ENCODE peak calls at places on chromosome 11, in seven cellular contexts. P is HCT116, V is SK-N-SH, J is breast epithelium, D is GM23338, E is K562, N is GM12891. U is an unnamed sample.

GRCh38 chr11:127843483-127844396 is 743.6 kb downstream of the ETS1 start:
- DNase-seq in P (no peak), V (peak; percentile 68), J (peak; percentile 25), D (peak; percentile 94), E (peak; percentile 17), N (peak; percentile 16), U (peak; percentile 54)

GRCh38 chr11:106127604-106128003 is 50.1 kb downstream of the AASDHPPT start:
- DNase-seq in P (no peak), V (no peak), J (no peak), D (no peak), E (no peak), N (no peak), U (no peak)

GRCh38 chr11:128437137-128437536 is 150.2 kb downstream of the ETS1 start:
- DNase-seq in P (no peak), V (no peak), J (no peak), D (no peak), E (no peak), N (no peak), U (peak; percentile 82)

GRCh38 chr11:8068605-8069221 is 12.3 kb upstream of the TUB start:
- DNase-seq in P (no peak), V (peak; percentile 70), J (no peak), D (no peak), E (peak; percentile 45), N (no peak), U (peak; percentile 56)

GRCh38 chr11:109963101-109963500 is 130.1 kb upstream of the ZC3H12C start:
- DNase-seq in P (no peak), V (no peak), J (no peak), D (no peak), E (no peak), N (no peak), U (no peak)

GRCh38 chr11:118856314-118856713 is 27.4 kb upstream of the CXCR5 start:
- DNase-seq in P (no peak), V (no peak), J (no peak), D (no peak), E (no peak), N (no peak), U (no peak)

GRCh38 chr11:46389450-46390330 is 1.9 kb downstream of the CHRM4 start:
- DNase-seq in P (peak; percentile 54), V (peak; percentile 95), J (no peak), D (peak; percentile 93), E (peak; percentile 61), N (peak; percentile 89), U (peak; percentile 77)

GRCh38 chr11:66311965-66312548 is 4.8 kb downstream of the CD248 start:
- DNase-seq in P (peak; percentile 95), V (peak; percentile 88), J (peak; percentile 92), D (peak; percentile 94), E (peak; percentile 90), N (peak; percentile 90), U (peak; percentile 94)

GRCh38 chr11:128628686-128629085 is 41.3 kb upstream of the ETS1 start:
- DNase-seq in P (no peak), V (no peak), J (no peak), D (no peak), E (no peak), N (no peak), U (no peak)

GRCh38 chr11:33476945-33477584 is 219.9 kb downstream of the HIPK3 start:
- DNase-seq in P (no peak), V (no peak), J (no peak), D (no peak), E (no peak), N (no peak), U (no peak)

GRCh38 chr11:32333335-32333991 is 101.9 kb downstream of the WT1 start:
- DNase-seq in P (no peak), V (peak; percentile 56), J (peak; percentile 19), D (peak; percentile 81), E (no peak), N (peak; percentile 25), U (peak; percentile 28)

GRCh38 chr11:70002433-70002832 is 75.7 kb upstream of the ANO1 start:
- DNase-seq in P (no peak), V (no peak), J (no peak), D (no peak), E (no peak), N (no peak), U (no peak)

GRCh38 chr11:88508808-88509581 is 171.5 kb upstream of the CTSC start:
- DNase-seq in P (no peak), V (peak; percentile 36), J (no peak), D (peak; percentile 74), E (no peak), N (peak; percentile 44), U (peak; percentile 57)

DNA sequence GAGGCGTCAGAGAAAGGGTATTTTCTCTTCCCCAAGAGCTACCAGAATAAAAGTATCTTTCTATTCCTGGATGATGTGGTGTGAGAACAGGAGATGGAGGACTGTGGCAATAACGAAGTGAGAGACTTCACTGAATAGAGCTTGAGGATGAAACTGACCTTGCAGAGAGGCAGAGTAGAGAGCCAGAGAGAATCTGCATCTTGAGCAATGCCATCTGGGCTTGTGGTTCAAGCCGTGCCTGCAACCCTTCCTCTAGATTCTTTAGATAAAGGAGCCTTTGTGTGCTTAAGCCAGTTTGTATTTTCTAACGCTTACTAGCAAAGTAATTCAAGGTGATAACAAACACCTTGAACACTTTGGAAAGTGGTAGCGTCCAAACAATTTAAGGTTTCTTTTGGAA is 2.2 kb downstream of the ME3 start:
- DNase-seq in P (no peak), V (no peak), J (no peak), D (no peak), E (no peak), N (no peak), U (no peak)
- TF ChIP-seq POLR2AphosphoS5 in P (no peak), V (no peak), J (no peak), D (no peak), E (no peak), N (no peak), U (no peak)

DNA sequence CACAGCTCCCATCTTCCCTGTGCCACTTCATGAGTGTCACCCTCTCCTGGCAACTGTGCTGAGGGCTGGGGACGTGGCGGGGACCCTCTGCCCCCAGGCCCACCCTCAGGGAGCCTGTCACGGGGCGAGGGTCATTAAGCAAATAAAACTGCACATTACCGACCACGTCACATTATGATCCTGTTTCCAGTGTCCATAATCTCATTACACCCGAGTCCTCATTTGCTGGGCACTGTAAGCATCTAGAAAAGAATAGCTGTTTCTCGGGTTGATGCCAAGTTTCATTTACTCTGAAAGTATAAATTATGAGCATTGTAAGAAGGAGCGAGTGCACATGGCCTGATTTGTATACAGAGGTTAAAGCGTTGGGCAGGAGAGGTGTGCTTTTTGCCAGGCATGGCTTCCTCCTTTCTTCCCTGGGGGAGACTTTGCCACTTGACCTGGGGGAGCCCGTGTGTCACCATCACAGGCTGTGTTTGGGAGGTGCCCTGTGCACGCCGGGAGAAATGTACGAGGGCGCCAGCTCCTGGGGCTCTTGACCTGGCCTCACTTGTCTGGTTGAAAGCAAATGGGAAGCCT is 50.5 kb downstream of the LRP5 start:
- DNase-seq in P (no peak), V (peak; percentile 76), J (no peak), D (no peak), E (no peak), N (no peak), U (no peak)
- TF ChIP-seq POLR2AphosphoS5 in P (no peak), V (no peak), J (no peak), D (no peak), E (no peak), N (no peak), U (no peak)

DNA sequence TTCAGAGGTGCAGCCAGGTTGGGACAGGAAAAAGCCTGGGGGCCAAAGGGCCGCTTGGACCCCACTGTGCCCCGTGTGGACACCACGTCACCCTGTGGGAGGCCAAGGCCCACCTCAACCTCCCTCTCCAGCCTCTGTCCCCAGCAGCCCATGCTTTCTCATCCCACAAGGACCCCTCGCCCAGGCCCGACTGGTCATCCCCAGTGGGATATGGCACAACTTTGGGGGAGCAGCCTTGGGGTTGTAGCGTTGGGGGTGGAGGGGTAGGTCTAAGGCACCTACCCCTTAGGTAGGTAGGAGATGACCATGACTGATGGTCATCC is 44.0 kb downstream of the IGF2 start:
- DNase-seq in P (no peak), V (no peak), J (no peak), D (no peak), E (no peak), N (no peak), U (no peak)
- TF ChIP-seq POLR2AphosphoS5 in P (no peak), V (no peak), J (no peak), D (no peak), E (no peak), N (no peak), U (no peak)

GRCh38 chr11:112469376-112469775 is 208.7 kb upstream of the PLET1 start:
- DNase-seq in P (no peak), V (no peak), J (no peak), D (no peak), E (no peak), N (no peak), U (no peak)
- TF ChIP-seq POLR2AphosphoS5 in P (no peak), V (no peak), J (no peak), D (no peak), E (no peak), N (no peak), U (no peak)

GRCh38 chr11:100525635-100526034 is 161.5 kb upstream of the ARHGAP42 start:
- DNase-seq in P (peak; percentile 3), V (no peak), J (no peak), D (peak; percentile 81), E (no peak), N (no peak), U (no peak)
- TF ChIP-seq POLR2AphosphoS5 in P (no peak), V (no peak), J (no peak), D (no peak), E (no peak), N (no peak), U (no peak)

DNA sequence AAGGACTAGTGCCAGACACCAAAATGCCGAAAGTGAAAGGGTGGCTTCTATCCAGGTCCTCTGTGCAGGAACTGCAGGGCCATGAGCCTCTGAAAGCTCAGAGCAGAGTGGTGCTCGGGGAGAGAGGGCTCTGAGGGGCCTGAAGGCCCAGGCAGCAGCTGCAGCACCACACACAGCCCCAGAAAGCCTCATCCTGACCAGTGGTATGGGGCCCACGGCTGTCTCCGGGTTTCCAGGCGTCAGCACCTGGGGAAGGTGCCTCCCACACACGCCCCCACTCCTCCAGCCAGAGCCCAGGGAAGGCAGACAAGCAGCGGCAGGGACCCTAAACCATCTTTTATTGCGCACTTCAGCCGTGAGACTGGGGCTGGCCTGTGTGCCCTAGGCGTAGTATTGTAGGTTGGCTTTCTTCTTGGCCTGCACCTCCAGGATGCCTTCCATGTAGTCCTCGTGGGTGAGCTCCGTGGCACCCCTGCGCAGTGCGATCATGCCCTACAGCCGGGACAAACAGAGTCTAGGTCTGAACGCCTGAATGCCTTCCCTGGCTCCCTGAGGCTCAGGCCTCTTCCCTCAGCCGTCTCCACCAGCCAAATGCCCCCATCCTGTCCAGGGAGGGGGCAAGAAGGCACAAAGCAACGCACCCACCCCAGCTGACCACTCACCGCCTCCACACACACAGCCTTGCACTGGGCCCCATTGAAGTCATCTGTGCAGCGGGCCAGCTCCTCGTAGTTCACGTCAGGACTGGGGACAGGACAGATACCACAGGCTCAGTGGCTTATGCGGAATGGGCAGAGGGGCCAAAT is 7.6 kb downstream of the PSMC3 start:
- DNase-seq in P (no peak), V (no peak), J (no peak), D (no peak), E (no peak), N (no peak), U (no peak)
- TF ChIP-seq POLR2AphosphoS5 in P (no peak), V (no peak), J (no peak), D (no peak), E (peak; percentile 40), N (peak; percentile 44), U (peak; percentile 24)

GRCh38 chr11:101363706-101364275 is 220.0 kb downstream of the TRPC6 start:
- DNase-seq in P (no peak), V (no peak), J (no peak), D (no peak), E (no peak), N (no peak), U (no peak)
- TF ChIP-seq POLR2AphosphoS5 in P (no peak), V (no peak), J (no peak), D (no peak), E (no peak), N (no peak), U (no peak)

U was measured in endothelial cell of umbilical vein.